ENCODE peak calls at places on chromosome 10, in seven cellular contexts. One of them, this sample, is unnamed.

GRCh38 chr10:84179059-84179710 is 5.6 kb downstream of the GPR15LG start:
- DNase-seq in HCT116: no peak
- DNase-seq in suprapubic skin: no peak
- DNase-seq in body of pancreas: no peak
- DNase-seq in GM12892: no peak
- DNase-seq in heart left ventricle: no peak
- DNase-seq in transverse colon: no peak
- DNase-seq in this sample: no peak

GRCh38 chr10:33377658-33378025 is 43.2 kb upstream of the NRP1 start:
- DNase-seq in HCT116: peak; percentile 10
- DNase-seq in suprapubic skin: no peak
- DNase-seq in body of pancreas: no peak
- DNase-seq in GM12892: no peak
- DNase-seq in heart left ventricle: no peak
- DNase-seq in transverse colon: no peak
- DNase-seq in this sample: no peak

GRCh38 chr10:5645944-5646617 is 20.3 kb downstream of the ASB13 start:
- DNase-seq in HCT116: no peak
- DNase-seq in suprapubic skin: no peak
- DNase-seq in body of pancreas: no peak
- DNase-seq in GM12892: no peak
- DNase-seq in heart left ventricle: peak; percentile 65
- DNase-seq in transverse colon: no peak
- DNase-seq in this sample: no peak

GRCh38 chr10:124472071-124472470 is 10.4 kb downstream of the LHPP start:
- DNase-seq in HCT116: no peak
- DNase-seq in suprapubic skin: no peak
- DNase-seq in body of pancreas: no peak
- DNase-seq in GM12892: no peak
- DNase-seq in heart left ventricle: no peak
- DNase-seq in transverse colon: no peak
- DNase-seq in this sample: no peak

GRCh38 chr10:114271779-114272167 is 32.7 kb downstream of the VWA2 start:
- DNase-seq in HCT116: peak; percentile 42
- DNase-seq in suprapubic skin: no peak
- DNase-seq in body of pancreas: peak; percentile 7
- DNase-seq in GM12892: no peak
- DNase-seq in heart left ventricle: peak; percentile 29
- DNase-seq in transverse colon: no peak
- DNase-seq in this sample: peak; percentile 58

GRCh38 chr10:89165923-89166322 is 41.2 kb downstream of the CH25H start:
- DNase-seq in HCT116: no peak
- DNase-seq in suprapubic skin: no peak
- DNase-seq in body of pancreas: no peak
- DNase-seq in GM12892: no peak
- DNase-seq in heart left ventricle: no peak
- DNase-seq in transverse colon: no peak
- DNase-seq in this sample: no peak

GRCh38 chr10:114694735-114695134 is 36.7 kb upstream of the ABLIM1 start:
- DNase-seq in HCT116: peak; percentile 61
- DNase-seq in suprapubic skin: no peak
- DNase-seq in body of pancreas: peak; percentile 58
- DNase-seq in GM12892: peak; percentile 17
- DNase-seq in heart left ventricle: no peak
- DNase-seq in transverse colon: peak; percentile 56
- DNase-seq in this sample: no peak

GRCh38 chr10:660980-661890 is 28.2 kb downstream of the DIP2C start:
- DNase-seq in HCT116: no peak
- DNase-seq in suprapubic skin: no peak
- DNase-seq in body of pancreas: peak; percentile 61
- DNase-seq in GM12892: no peak
- DNase-seq in heart left ventricle: no peak
- DNase-seq in transverse colon: peak; percentile 57
- DNase-seq in this sample: no peak

GRCh38 chr10:17038627-17039026 is 91.0 kb downstream of the CUBN start:
- DNase-seq in HCT116: no peak
- DNase-seq in suprapubic skin: no peak
- DNase-seq in body of pancreas: peak; percentile 21
- DNase-seq in GM12892: no peak
- DNase-seq in heart left ventricle: peak; percentile 53
- DNase-seq in transverse colon: peak; percentile 36
- DNase-seq in this sample: peak; percentile 84

GRCh38 chr10:24929904-24930303 is 22.5 kb downstream of the PRTFDC1 start:
- DNase-seq in HCT116: no peak
- DNase-seq in suprapubic skin: no peak
- DNase-seq in body of pancreas: no peak
- DNase-seq in GM12892: no peak
- DNase-seq in heart left ventricle: no peak
- DNase-seq in transverse colon: no peak
- DNase-seq in this sample: no peak

GRCh38 chr10:94210465-94211186 is 152.1 kb downstream of the NOC3L start:
- DNase-seq in HCT116: no peak
- DNase-seq in suprapubic skin: no peak
- DNase-seq in body of pancreas: peak; percentile 27
- DNase-seq in GM12892: no peak
- DNase-seq in heart left ventricle: peak; percentile 53
- DNase-seq in transverse colon: no peak
- DNase-seq in this sample: no peak

GRCh38 chr10:61923210-61924024 is 21.9 kb downstream of the ARID5B start:
- DNase-seq in HCT116: no peak
- DNase-seq in suprapubic skin: no peak
- DNase-seq in body of pancreas: peak; percentile 21
- DNase-seq in GM12892: no peak
- DNase-seq in heart left ventricle: no peak
- DNase-seq in transverse colon: no peak
- DNase-seq in this sample: no peak

GRCh38 chr10:66654861-66655260 is 271.0 kb upstream of the LRRTM3 start:
- DNase-seq in HCT116: no peak
- DNase-seq in suprapubic skin: no peak
- DNase-seq in body of pancreas: no peak
- DNase-seq in GM12892: no peak
- DNase-seq in heart left ventricle: no peak
- DNase-seq in transverse colon: no peak
- DNase-seq in this sample: no peak

GRCh38 chr10:58373446-58373834 is 11.8 kb upstream of the TFAM start:
- DNase-seq in HCT116: no peak
- DNase-seq in suprapubic skin: no peak
- DNase-seq in body of pancreas: no peak
- DNase-seq in GM12892: no peak
- DNase-seq in heart left ventricle: no peak
- DNase-seq in transverse colon: no peak
- DNase-seq in this sample: no peak

GRCh38 chr10:84310470-84310869 is 17.9 kb upstream of the CCSER2 start:
- DNase-seq in HCT116: no peak
- DNase-seq in suprapubic skin: no peak
- DNase-seq in body of pancreas: no peak
- DNase-seq in GM12892: no peak
- DNase-seq in heart left ventricle: no peak
- DNase-seq in transverse colon: no peak
- DNase-seq in this sample: no peak

GRCh38 chr10:132462463-132463332 is 65.7 kb downstream of the PWWP2B start:
- DNase-seq in HCT116: no peak
- DNase-seq in suprapubic skin: no peak
- DNase-seq in body of pancreas: no peak
- DNase-seq in GM12892: no peak
- DNase-seq in heart left ventricle: no peak
- DNase-seq in transverse colon: no peak
- DNase-seq in this sample: no peak

GRCh38 chr10:23581906-23582305 is 143.0 kb downstream of the OTUD1 start:
- DNase-seq in HCT116: no peak
- DNase-seq in suprapubic skin: no peak
- DNase-seq in body of pancreas: no peak
- DNase-seq in GM12892: no peak
- DNase-seq in heart left ventricle: no peak
- DNase-seq in transverse colon: no peak
- DNase-seq in this sample: no peak

GRCh38 chr10:71539564-71540118 is 142.9 kb downstream of the CDH23 start:
- DNase-seq in HCT116: no peak
- DNase-seq in suprapubic skin: no peak
- DNase-seq in body of pancreas: no peak
- DNase-seq in GM12892: no peak
- DNase-seq in heart left ventricle: no peak
- DNase-seq in transverse colon: no peak
- DNase-seq in this sample: no peak

GRCh38 chr10:12644380-12645144 is 295.2 kb downstream of the CAMK1D start:
- DNase-seq in HCT116: no peak
- DNase-seq in suprapubic skin: no peak
- DNase-seq in body of pancreas: no peak
- DNase-seq in GM12892: no peak
- DNase-seq in heart left ventricle: no peak
- DNase-seq in transverse colon: no peak
- DNase-seq in this sample: no peak

GRCh38 chr10:61836888-61837747 is 64.4 kb upstream of the ARID5B start:
- DNase-seq in HCT116: peak; percentile 77
- DNase-seq in suprapubic skin: no peak
- DNase-seq in body of pancreas: no peak
- DNase-seq in GM12892: no peak
- DNase-seq in heart left ventricle: no peak
- DNase-seq in transverse colon: no peak
- DNase-seq in this sample: no peak

DNA sequence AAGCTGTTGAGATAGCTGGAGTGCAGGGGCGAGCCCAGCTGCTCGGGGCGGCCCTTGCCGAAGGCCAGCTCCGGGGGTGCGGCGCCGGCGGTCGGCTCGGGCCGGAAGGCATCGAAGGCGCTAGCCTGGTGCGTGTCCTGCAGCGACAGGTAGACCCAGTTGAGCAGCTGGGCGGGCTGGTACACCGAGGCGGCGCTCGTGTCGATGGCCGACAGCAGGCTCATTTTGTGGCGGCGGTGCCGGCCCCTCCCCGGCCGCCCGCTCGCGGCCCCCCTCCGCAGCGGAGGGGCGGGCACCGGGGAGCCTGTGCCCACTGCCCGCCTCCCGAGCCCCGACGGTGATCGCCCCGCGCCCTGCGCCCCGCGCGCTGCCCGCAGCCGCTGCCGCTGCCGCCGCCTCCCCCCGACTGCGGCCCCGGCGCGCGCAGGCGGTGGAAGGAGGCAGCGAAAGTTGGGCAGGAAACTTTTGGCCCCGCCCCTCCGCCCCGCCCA is at the start of gene ZCCHC24:
- DNase-seq in HCT116: peak; percentile 22
- DNase-seq in suprapubic skin: no peak
- DNase-seq in body of pancreas: peak; percentile 72
- DNase-seq in GM12892: peak; percentile 54
- DNase-seq in heart left ventricle: no peak
- DNase-seq in transverse colon: peak; percentile 58
- DNase-seq in this sample: no peak
- TF ChIP-seq POLR2A in HCT116: peak; percentile 74
- TF ChIP-seq POLR2A in suprapubic skin: peak; percentile 86
- TF ChIP-seq POLR2A in body of pancreas: peak; percentile 34
- TF ChIP-seq POLR2A in GM12892: peak; percentile 36
- TF ChIP-seq POLR2A in heart left ventricle: peak; percentile 82
- TF ChIP-seq POLR2A in transverse colon: no peak
- TF ChIP-seq POLR2A in this sample: peak; percentile 98

GRCh38 chr10:101353692-101354583 is at the start of gene BTRC:
- DNase-seq in HCT116: peak; percentile 100
- DNase-seq in suprapubic skin: peak; percentile 96
- DNase-seq in body of pancreas: peak; percentile 97
- DNase-seq in GM12892: peak; percentile 84
- DNase-seq in heart left ventricle: peak; percentile 97
- DNase-seq in transverse colon: peak; percentile 97
- DNase-seq in this sample: peak; percentile 83
- TF ChIP-seq POLR2A in HCT116: peak; percentile 57
- TF ChIP-seq POLR2A in suprapubic skin: peak; percentile 44
- TF ChIP-seq POLR2A in body of pancreas: peak; percentile 71
- TF ChIP-seq POLR2A in GM12892: peak; percentile 59
- TF ChIP-seq POLR2A in heart left ventricle: no peak
- TF ChIP-seq POLR2A in transverse colon: peak; percentile 62
- TF ChIP-seq POLR2A in this sample: no peak

DNA sequence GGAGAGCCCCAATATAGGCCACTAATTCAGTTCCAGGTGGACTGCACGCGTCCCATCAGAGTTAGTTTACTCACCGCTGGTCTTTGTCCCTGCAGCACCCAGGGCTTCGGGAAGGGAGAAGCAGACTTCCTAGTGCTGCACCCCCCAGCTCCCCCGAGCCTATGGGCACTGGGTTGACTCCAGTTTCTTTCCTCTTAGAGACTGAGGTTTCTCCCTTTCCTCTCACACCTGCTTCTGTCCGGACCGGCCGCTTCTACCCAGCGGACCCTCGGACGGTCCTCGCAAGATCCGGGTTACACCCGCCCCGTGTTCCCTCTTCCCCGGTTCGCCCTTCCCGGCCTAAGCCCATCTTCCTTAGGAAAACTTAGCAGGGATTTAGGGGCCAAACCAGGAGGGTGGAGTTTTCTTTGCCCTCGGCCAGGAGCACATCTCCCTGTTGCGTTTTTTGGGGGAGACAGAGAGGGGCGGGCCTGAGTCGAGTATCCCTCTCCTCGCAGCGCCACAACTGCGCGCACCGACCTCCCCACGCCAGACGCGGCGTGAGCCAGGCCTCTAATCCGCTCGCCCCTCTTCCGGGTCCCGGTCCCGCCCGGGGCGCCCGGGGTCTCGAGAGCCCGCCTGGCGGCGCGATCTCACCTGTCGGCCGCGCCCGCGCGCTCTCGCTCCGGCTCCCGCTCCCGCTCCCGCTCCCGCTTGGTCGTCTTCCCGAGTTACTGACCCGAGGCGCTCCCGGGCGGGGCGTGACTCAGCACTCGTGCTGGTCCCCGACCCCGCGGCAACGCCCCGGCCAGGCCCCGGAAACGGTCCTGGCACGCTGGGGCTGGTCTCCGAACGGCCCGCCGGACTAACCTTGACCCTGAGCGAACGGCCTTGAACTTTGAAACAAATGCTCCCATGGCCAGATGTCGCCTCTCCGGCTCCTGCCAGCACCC is at the start of gene AIFM2:
- DNase-seq in HCT116: peak; percentile 40
- DNase-seq in suprapubic skin: peak; percentile 90
- DNase-seq in body of pancreas: peak; percentile 90
- DNase-seq in GM12892: peak; percentile 86
- DNase-seq in heart left ventricle: peak; percentile 79
- DNase-seq in transverse colon: peak; percentile 94
- DNase-seq in this sample: peak; percentile 56
- TF ChIP-seq POLR2A in HCT116: peak; percentile 32
- TF ChIP-seq POLR2A in suprapubic skin: peak; percentile 43
- TF ChIP-seq POLR2A in body of pancreas: peak; percentile 65
- TF ChIP-seq POLR2A in GM12892: peak; percentile 66
- TF ChIP-seq POLR2A in heart left ventricle: no peak
- TF ChIP-seq POLR2A in transverse colon: peak; percentile 86
- TF ChIP-seq POLR2A in this sample: no peak

GRCh38 chr10:87641065-87641464 is 18.6 kb upstream of the PAPSS2 start:
- DNase-seq in HCT116: no peak
- DNase-seq in suprapubic skin: no peak
- DNase-seq in body of pancreas: no peak
- DNase-seq in GM12892: no peak
- DNase-seq in heart left ventricle: no peak
- DNase-seq in transverse colon: no peak
- DNase-seq in this sample: no peak

GRCh38 chr10:87640043-87640442 is 19.6 kb upstream of the PAPSS2 start:
- DNase-seq in HCT116: no peak
- DNase-seq in suprapubic skin: no peak
- DNase-seq in body of pancreas: no peak
- DNase-seq in GM12892: no peak
- DNase-seq in heart left ventricle: no peak
- DNase-seq in transverse colon: no peak
- DNase-seq in this sample: no peak

GRCh38 chr10:87636313-87636915 is 23.3 kb upstream of the PAPSS2 start:
- DNase-seq in HCT116: no peak
- DNase-seq in suprapubic skin: no peak
- DNase-seq in body of pancreas: no peak
- DNase-seq in GM12892: no peak
- DNase-seq in heart left ventricle: no peak
- DNase-seq in transverse colon: no peak
- DNase-seq in this sample: no peak

GRCh38 chr10:87642486-87642885 is 17.2 kb upstream of the PAPSS2 start:
- DNase-seq in HCT116: no peak
- DNase-seq in suprapubic skin: no peak
- DNase-seq in body of pancreas: no peak
- DNase-seq in GM12892: no peak
- DNase-seq in heart left ventricle: no peak
- DNase-seq in transverse colon: no peak
- DNase-seq in this sample: no peak

GRCh38 chr10:87639493-87639892 is 20.2 kb upstream of the PAPSS2 start:
- DNase-seq in HCT116: no peak
- DNase-seq in suprapubic skin: no peak
- DNase-seq in body of pancreas: no peak
- DNase-seq in GM12892: no peak
- DNase-seq in heart left ventricle: no peak
- DNase-seq in transverse colon: no peak
- DNase-seq in this sample: no peak
- TF ChIP-seq POLR2A in HCT116: no peak
- TF ChIP-seq POLR2A in suprapubic skin: no peak
- TF ChIP-seq POLR2A in body of pancreas: no peak
- TF ChIP-seq POLR2A in GM12892: no peak
- TF ChIP-seq POLR2A in heart left ventricle: no peak
- TF ChIP-seq POLR2A in transverse colon: no peak
- TF ChIP-seq POLR2A in this sample: no peak

This sample was measured in tibial nerve.